ENCODE peak calls at places on chromosomes 7 and 10, in four cellular contexts. A, K, E and N are unnamed samples.

GRCh38 chr10:27744478-27745379 is 890 bp downstream of the MKX start:
- DNase-seq in K (peak; percentile 17), A (peak; percentile 33), E (no peak), N (no peak)

GRCh38 chr10:120651000-120651399 is 194.0 kb downstream of the PLPP4 start:
- DNase-seq in A (no peak), K (no peak), E (no peak), N (no peak)

GRCh38 chr7:3439333-3440030 is 138.4 kb downstream of the SDK1 start:
- DNase-seq in E (no peak), A (no peak), K (no peak), N (no peak)

GRCh38 chr7:20532841-20533240 is 82.6 kb upstream of the ABCB5 start:
- DNase-seq in E (no peak), A (no peak), K (no peak), N (no peak)

GRCh38 chr7:22696672-22697071 is 30.3 kb upstream of the IL6 start:
- DNase-seq in A (no peak), K (no peak), E (peak; percentile 89), N (no peak)

GRCh38 chr7:69696686-69697685 is 98.7 kb downstream of the AUTS2 start:
- DNase-seq in A (no peak), K (no peak), E (no peak), N (no peak)

GRCh38 chr7:64313740-64314491 is at the start of gene ZNF736:
- DNase-seq in K (peak; percentile 87), A (peak; percentile 91), E (peak; percentile 92), N (peak; percentile 90)

GRCh38 chr10:111249925-111250324 is 173.1 kb downstream of the ADRA2A start:
- DNase-seq in E (no peak), A (peak; percentile 11), K (no peak), N (no peak)

GRCh38 chr10:89295597-89295996 is 6.2 kb upstream of the IFIT2 start:
- DNase-seq in E (no peak), A (no peak), K (no peak), N (no peak)

GRCh38 chr7:76316984-76317781 is 14.7 kb downstream of the HSPB1 start:
- DNase-seq in E (peak; percentile 47), A (no peak), K (peak; percentile 29), N (no peak)

GRCh38 chr7:98866765-98867164 is 3.0 kb downstream of the TMEM130 start:
- DNase-seq in E (no peak), K (no peak), A (no peak), N (peak; percentile 2)

GRCh38 chr10:91220954-91221696 is 662 bp downstream of the PCGF5 start:
- DNase-seq in E (peak; percentile 29), A (peak; percentile 41), K (no peak), N (peak; percentile 55)

GRCh38 chr10:66931340-66931948 is 5.6 kb downstream of the LRRTM3 start:
- DNase-seq in K (no peak), A (no peak), E (peak; percentile 68), N (no peak)

GRCh38 chr7:134834689-134835462 is 55.4 kb downstream of the CALD1 start:
- DNase-seq in A (no peak), K (no peak), E (peak; percentile 71), N (no peak)

GRCh38 chr7:142083605-142084004 is 27.9 kb upstream of the MGAM2 start:
- DNase-seq in K (no peak), E (no peak), A (no peak), N (no peak)

GRCh38 chr10:49200859-49201258 is 12.7 kb upstream of the TMEM273 start:
- DNase-seq in K (no peak), A (no peak), E (no peak), N (no peak)

GRCh38 chr7:143008007-143008901 is 18.7 kb downstream of the OR9A2 start:
- DNase-seq in K (peak; percentile 67), A (peak; percentile 80), E (peak; percentile 89), N (peak; percentile 79)

GRCh38 chr10:84783386-84783785 is 455.0 kb downstream of the CCSER2 start:
- DNase-seq in E (peak; percentile 28), A (no peak), K (no peak), N (no peak)

GRCh38 chr7:76011437-76011836 is 17.0 kb upstream of the TMEM120A start:
- DNase-seq in A (no peak), E (no peak), K (peak; percentile 28), N (no peak)

GRCh38 chr10:5094265-5095205 is at the start of gene AKR1C3:
- DNase-seq in A (no peak), E (peak; percentile 62), K (no peak), N (no peak)

GRCh38 chr7:103524042-103524907 is 78.3 kb upstream of the SLC26A5 start:
- DNase-seq in K (no peak), A (no peak), E (peak; percentile 67), N (no peak)

DNA sequence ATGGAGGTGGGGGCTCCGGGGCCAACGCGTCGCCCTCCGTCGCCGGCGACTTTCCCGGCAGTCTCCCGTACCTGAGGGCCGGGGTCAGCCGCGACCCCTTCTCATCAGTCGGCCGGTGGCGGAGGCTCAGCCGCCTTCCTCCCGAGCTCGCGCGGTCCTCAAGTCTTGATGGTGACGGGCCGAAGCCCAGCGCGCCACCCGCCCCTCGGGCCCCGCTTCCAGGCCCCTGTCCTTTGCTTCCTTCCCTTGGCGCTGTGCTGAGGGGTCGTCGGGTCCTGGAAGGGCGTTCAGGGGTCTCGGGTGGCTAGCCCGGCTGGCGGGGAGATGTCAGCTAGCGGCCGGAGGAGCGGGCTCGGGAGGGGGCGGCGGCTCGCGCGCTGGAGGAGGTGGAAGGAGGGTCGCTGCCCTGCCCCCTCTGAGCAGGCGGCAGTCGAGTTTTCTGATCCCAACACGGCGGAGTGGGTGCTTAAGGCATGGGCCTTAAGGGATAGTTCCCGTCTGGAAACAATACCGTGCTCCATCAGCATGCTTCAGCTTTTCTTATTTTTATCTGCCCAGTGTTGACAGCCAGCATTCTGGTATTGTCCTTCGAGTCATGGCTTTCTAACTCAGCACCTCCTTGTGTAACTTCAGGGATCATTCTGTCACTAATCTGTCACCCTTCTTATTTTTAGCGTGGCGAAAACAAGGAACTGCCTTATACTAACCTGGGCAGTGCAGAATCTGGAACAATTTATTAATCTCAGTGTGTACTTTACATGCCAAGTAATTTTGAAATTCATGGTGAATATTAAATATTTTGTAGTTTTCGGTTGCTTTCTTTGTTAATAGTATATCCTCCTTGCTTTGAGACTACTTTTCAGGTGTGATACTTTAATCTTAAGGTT is 748 bp downstream of the PHTF2 start:
- DNase-seq in A (peak; percentile 37), K (peak; percentile 33), E (peak; percentile 75), N (peak; percentile 59)
- TF ChIP-seq CTCF in A (no peak), K (no peak), E (no peak), N (no peak)

DNA sequence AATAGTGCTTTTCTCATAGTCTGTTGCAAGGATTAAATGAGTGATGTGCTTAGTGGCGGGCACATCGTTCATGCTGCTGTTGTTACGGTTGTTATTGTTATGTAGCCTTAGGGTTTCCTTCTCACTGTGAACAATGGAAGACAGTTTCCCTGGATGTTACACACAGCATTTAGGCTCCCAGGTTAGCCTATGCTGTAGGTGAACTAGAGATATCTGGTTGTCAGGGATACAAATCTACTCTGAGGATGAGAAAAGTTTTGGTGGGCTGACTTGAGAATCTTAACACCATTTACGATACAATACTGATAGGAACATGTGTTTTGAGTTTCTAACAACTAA is 14.7 kb downstream of the SH3PXD2A start:
- DNase-seq in E (no peak), K (no peak), A (no peak), N (no peak)
- H3K4me1 ChIP-seq in E (no peaks in the 10 kb centered on the region), K (no peaks in the 10 kb centered on the region), A (peaks cover 55% of the 10 kb centered on the region), N (peaks cover under 1% of the 10 kb centered on the region)

GRCh38 chr7:65927489-65928448 is 54.2 kb downstream of the GUSB start:
- DNase-seq in K (no peak), E (peak; percentile 94), A (peak; percentile 31), N (no peak)

GRCh38 chr7:65937296-65937695 is 44.7 kb downstream of the GUSB start:
- DNase-seq in A (no peak), K (no peak), E (no peak), N (no peak)

GRCh38 chr7:65926588-65926987 is 53.7 kb downstream of the VKORC1L1 start:
- DNase-seq in E (no peak), A (no peak), K (no peak), N (no peak)

GRCh38 chr7:65931685-65932084 is 50.3 kb downstream of the GUSB start:
- DNase-seq in A (no peak), K (no peak), E (no peak), N (peak; percentile 52)
- TF ChIP-seq POLR2A in A (no peak), K (no peak), E (no peak), N (no peak)

GRCh38 chr10:73998623-73999622 is 1.0 kb downstream of the VCL start:
- DNase-seq in E (peak; percentile 71), A (peak; percentile 71), K (peak; percentile 73), N (peak; percentile 58)
- TF ChIP-seq CTCF in E (peak; percentile 22), A (no peak), K (peak; percentile 59), N (no peak)